ENCODE peak calls at places on chromosomes 4 and X, in four cellular contexts. V is cardiac muscle cell, S is endothelial cell of umbilical vein, F is neural progenitor cell. P is an unnamed sample. For H3K4me1, the result is how much of the 10 kb centered on the place peaks cover.

GRCh38 chrX:81195712-81196111 is 6.0 kb downstream of the HMGN5 start:
- DNase-seq in S (peak), V (peak), F (peak), P (peak)

GRCh38 chr4:87118826-87119225 is 101.6 kb downstream of the KLHL8 start:
- DNase-seq in S (peak), F (no peak), V (no peak), P (no peak)

GRCh38 chr4:602559-602942 is 22.8 kb upstream of the PDE6B start:
- DNase-seq in V (peak), F (peak), S (no peak), P (peak)

GRCh38 chr4:141233673-141234072 is 13.0 kb downstream of the ZNF330 start:
- DNase-seq in S (no peak), V (no peak), F (no peak), P (no peak)

GRCh38 chr4:109251396-109251795 is 51.1 kb downstream of the COL25A1 start:
- DNase-seq in F (no peak), S (no peak), V (no peak), P (no peak)

GRCh38 chrX:420496-421223 is 34.0 kb upstream of the PPP2R3B start:
- DNase-seq in V (no peak), F (no peak), S (no peak), P (no peak)

GRCh38 chr4:170035231-170035630 is 9.0 kb upstream of the MFAP3L start:
- DNase-seq in F (no peak), V (no peak), S (no peak), P (no peak)

GRCh38 chr4:176271749-176272148 is 2.7 kb upstream of the ASB5 start:
- DNase-seq in S (no peak), V (no peak), F (no peak), P (no peak)

GRCh38 chr4:150999091-150999490 is 16.0 kb downstream of the LRBA start:
- DNase-seq in V (no peak), F (no peak), S (no peak), P (no peak)

GRCh38 chr4:148192526-148192925 is 249.7 kb downstream of the NR3C2 start:
- DNase-seq in V (no peak), S (no peak), F (no peak), P (no peak)

GRCh38 chr4:152998861-152999260 is 62.7 kb downstream of the FHDC1 start:
- DNase-seq in V (no peak), S (no peak), F (no peak), P (no peak)

GRCh38 chr4:98568896-98569663 is 89.3 kb downstream of the TSPAN5 start:
- DNase-seq in V (no peak), S (peak), F (no peak), P (no peak)

GRCh38 chrX:24241822-24242648 is 71.8 kb downstream of the SUPT20HL2 start:
- DNase-seq in S (peak), F (peak), V (peak), P (peak)

GRCh38 chrX:1248381-1249061 is 20.1 kb upstream of the CSF2RA start:
- DNase-seq in V (peak), S (no peak), F (peak), P (no peak)

GRCh38 chrX:17415242-17415815 is 40.3 kb downstream of the NHS start:
- DNase-seq in F (no peak), S (no peak), V (no peak), P (no peak)

GRCh38 chrX:118188977-118189376 is 72.4 kb upstream of the KLHL13 start:
- DNase-seq in F (no peak), S (no peak), V (peak), P (no peak)

GRCh38 chr4:52979821-52980590 is 117.9 kb downstream of the RASL11B start:
- DNase-seq in V (no peak), F (peak), S (no peak), P (no peak)

GRCh38 chr4:56302775-56303174 is 84.5 kb downstream of the AASDH start:
- DNase-seq in V (no peak), F (no peak), S (no peak), P (no peak)

GRCh38 chrX:74526786-74527185 is 87.6 kb downstream of the RLIM start:
- DNase-seq in V (peak), F (no peak), S (no peak), P (no peak)

GRCh38 chr4:176451441-176451840 is 131.7 kb downstream of the SPCS3 start:
- DNase-seq in V (no peak), S (no peak), F (peak), P (no peak)

GRCh38 chr4:47510506-47511143 is 25.6 kb downstream of the ATP10D start:
- DNase-seq in S (peak), F (no peak), V (no peak), P (no peak)

GRCh38 chr4:17769406-17770174 is 11.8 kb downstream of the FAM184B start:
- DNase-seq in F (no peak), S (no peak), V (peak), P (no peak)

GRCh38 chr4:44996276-44996845 is 270.0 kb upstream of the GNPDA2 start:
- DNase-seq in V (no peak), S (no peak), F (no peak), P (no peak)

GRCh38 chr4:142265946-142266345 is 580.2 kb downstream of the INPP4B start:
- DNase-seq in S (no peak), F (no peak), V (no peak), P (no peak)

GRCh38 chr4:180542445-180543100 is 1700.6 kb upstream of the TENM3 start:
- DNase-seq in S (no peak), V (no peak), F (no peak), P (no peak)

GRCh38 chr4:16125571-16126445 is 42.0 kb upstream of the PROM1 start:
- DNase-seq in F (no peak), S (no peak), V (no peak), P (no peak)

DNA sequence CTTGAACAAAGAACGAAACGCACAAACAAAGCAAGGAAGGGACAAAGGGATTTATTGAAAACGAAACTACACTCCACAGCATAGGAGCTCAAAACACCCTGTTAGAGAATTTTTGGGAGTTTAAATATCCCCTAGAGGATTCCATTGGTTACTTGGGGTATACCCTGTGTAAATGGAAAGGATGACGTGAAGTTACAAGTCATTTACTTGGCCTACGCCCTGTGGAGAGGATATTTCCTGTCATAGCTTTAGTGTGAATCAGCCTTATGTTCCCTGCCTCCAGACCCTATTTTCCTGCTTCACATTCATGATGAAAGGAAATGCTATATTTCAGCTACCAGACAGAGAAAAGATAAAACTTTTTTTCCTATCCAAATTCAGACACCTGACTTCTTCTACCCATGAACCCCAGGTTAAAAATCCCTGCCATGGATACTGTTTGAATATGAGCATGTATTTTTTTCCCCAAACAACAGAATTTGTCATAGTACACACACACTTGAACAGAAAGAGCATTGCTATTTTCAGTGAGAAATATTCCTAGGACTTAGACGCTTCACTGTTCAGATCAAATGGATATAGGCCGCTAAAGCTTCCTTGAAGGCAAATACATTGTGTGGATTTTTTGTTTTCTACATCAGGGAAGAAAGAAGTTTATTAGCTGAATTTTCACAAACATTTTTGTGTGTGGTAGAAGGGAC is 20.4 kb downstream of the PIN4 start:
- DNase-seq in S (peak), F (no peak), V (no peak), P (no peak)
- H3K4me3 ChIP-seq in S (no peak), F (no peak), V (no peak), P (no peak)

GRCh38 chr4:128310266-128310697 is 22.7 kb upstream of the PGRMC2 start:
- DNase-seq in F (peak), V (peak), S (no peak), P (no peak)
- H3K27ac ChIP-seq in F (no peak), V (no peak), S (no peak), P (no peak)

GRCh38 chr4:140137654-140138053 is 16.3 kb downstream of the MAML3 start:
- DNase-seq in S (peak), V (no peak), F (no peak), P (no peak)

GRCh38 chr4:140136509-140136908 is 17.5 kb downstream of the MAML3 start:
- DNase-seq in F (no peak), V (no peak), S (peak), P (no peak)

GRCh38 chr4:140133576-140133975 is 20.4 kb downstream of the MAML3 start:
- DNase-seq in S (no peak), F (no peak), V (no peak), P (no peak)

GRCh38 chr4:140135529-140136021 is 18.4 kb downstream of the MAML3 start:
- DNase-seq in V (peak), F (no peak), S (peak), P (no peak)

DNA sequence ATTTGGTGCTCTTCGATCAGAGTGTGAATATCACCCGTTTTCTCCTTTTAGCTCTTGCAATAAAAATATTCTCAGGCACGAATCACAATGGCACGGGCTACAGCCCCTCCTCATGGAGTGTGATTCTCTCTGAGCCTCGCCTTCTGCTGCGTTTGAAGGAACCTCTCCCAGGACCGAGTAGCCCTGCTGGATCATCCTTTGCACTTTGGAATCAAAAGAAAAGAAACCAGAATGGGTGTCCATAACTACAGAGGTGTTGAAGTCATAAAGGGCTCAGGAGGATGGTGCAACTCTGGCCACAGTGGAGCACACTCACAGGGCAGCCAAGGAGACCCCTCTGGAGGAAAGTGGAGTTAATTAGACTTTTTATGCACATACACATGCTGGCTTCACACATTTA is 19.2 kb downstream of the MAML3 start:
- DNase-seq in F (no peak), V (no peak), S (no peak), P (no peak)
- H3K4me1 ChIP-seq in F (under half), V (under half), S (under half), P (under half)

GRCh38 chr4:78556655-78557054 is 5.1 kb downstream of the ANXA3 start:
- DNase-seq in V (no peak), S (no peak), F (no peak), P (no peak)

GRCh38 chr4:78557841-78558240 is 6.3 kb downstream of the ANXA3 start:
- DNase-seq in F (no peak), S (peak), V (no peak), P (no peak)

GRCh38 chr4:78552398-78553396 is 1.1 kb downstream of the ANXA3 start:
- DNase-seq in V (peak), F (peak), S (peak), P (no peak)

GRCh38 chr4:78551420-78552351 is at the start of gene ANXA3:
- DNase-seq in V (peak), F (peak), S (peak), P (no peak)

GRCh38 chr4:78553526-78554060 is 2.0 kb downstream of the ANXA3 start:
- DNase-seq in V (no peak), F (no peak), S (no peak), P (no peak)
- H3K4me3 ChIP-seq in V (no peak), F (no peak), S (no peak), P (no peak)

DNA sequence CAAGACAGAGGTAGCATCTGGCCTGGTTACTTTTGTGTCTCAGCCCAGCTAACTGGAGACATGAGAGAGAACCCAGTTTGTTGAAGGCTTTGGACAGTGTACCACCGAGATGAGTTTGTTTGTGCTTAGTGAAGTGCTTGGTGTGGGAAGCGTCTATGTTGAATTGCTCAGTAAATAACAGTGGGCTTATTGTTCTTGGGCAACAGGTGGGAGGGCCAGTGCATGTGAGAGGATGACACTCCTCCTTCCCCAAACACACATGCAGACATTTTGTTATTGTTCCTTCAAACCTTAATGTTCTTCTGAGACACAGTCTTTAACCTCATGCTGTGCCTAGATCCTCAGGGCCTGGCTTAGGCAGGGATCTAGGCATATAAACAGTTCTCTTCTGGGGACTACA is 39.7 kb downstream of the MSN start:
- DNase-seq in V (no peak), F (no peak), S (no peak), P (no peak)
- H3K27ac ChIP-seq in V (no peak), F (no peak), S (peak), P (peak)

GRCh38 chr4:184388106-184388505 is 86.2 kb downstream of the IRF2 start:
- DNase-seq in V (peak), F (no peak), S (no peak), P (no peak)

GRCh38 chr4:184385705-184386141 is 88.6 kb downstream of the IRF2 start:
- DNase-seq in S (peak), V (no peak), F (no peak), P (no peak)

GRCh38 chr4:184387351-184387750 is 87.0 kb downstream of the IRF2 start:
- DNase-seq in F (no peak), V (no peak), S (no peak), P (no peak)

GRCh38 chr4:184384810-184385557 is 89.4 kb downstream of the IRF2 start:
- DNase-seq in V (no peak), F (peak), S (no peak), P (no peak)

DNA sequence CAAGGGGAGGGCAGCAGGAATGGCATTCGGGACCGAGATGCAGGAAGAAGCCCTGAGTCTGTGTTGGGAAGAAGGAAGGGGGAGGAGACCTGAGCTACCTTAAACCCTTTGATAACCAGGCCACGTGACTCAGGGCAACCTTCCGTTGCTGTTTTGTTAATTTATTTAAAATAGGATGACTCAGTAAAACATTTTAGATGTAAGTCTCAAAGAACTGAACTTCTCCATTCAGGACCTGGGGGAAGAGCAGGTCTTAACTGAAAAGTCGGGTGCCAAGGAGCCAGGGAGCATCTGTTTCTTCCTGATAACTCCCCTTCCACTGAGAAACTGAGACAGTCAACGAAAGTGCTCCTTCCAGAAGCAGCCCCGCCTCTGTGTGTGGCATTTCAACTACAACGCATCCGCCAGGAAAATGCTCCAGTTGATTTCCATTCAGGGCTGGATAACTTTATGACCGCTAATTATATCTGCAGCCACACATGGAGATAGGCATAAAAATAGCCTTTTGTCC is 88.0 kb downstream of the IRF2 start:
- DNase-seq in V (no peak), F (no peak), S (no peak), P (no peak)
- H3K4me1 ChIP-seq in V (under half), F (half or more), S (half or more), P (under half)

DNA sequence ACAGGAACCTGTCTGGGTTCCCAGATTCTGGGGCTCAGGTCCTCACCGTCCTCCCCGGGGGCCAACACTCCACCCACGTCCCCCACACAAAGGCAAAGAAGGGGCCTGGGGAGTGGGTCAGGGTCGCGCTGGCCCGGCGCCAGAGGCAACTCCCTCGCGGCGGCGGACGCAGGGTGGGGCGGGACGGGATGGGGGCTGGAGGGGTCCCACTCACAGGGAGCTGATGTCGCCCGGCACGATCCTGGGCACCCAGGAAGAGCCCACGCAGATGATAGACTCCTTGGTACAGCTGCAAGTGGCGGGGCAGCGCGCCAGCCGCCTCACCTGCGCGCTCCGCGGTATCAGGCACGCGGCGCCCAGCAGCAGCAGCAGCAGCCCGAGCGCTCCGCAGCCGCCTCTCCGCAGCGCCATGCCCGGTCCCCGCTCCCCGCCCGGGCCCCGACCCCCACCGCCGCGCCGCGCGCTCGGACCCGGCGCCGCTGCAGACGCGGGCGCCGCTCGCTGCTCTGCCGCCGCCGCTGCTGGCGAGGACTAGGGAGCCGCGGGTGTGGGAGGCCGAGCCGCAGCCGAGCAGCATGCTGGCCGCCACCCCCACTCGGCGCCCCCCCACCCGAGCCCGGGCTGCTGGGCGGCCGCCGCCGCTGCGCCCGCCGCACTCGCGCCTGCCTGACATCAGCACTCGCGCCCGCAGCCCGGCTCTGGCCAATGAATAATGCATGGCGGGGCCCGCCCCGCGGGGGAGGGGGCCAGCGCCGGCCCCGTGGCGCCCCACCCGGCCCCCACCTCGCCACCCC is at the start of gene LGI2:
- DNase-seq in S (no peak), V (peak), F (peak), P (no peak)
- H3K4me3 ChIP-seq in S (no peak), V (peak), F (peak), P (no peak)

GRCh38 chr4:84563002-84563401 is 19.9 kb upstream of the CDS1 start:
- DNase-seq in V (no peak), S (no peak), F (no peak), P (no peak)
- H3K27ac ChIP-seq in V (no peak), S (no peak), F (no peak), P (no peak)

GRCh38 chrX:42739258-42739657 is 38.7 kb downstream of the PPP1R2C start:
- DNase-seq in S (peak), V (no peak), F (no peak), P (no peak)
- H3K4me1 ChIP-seq in S (under half), V (under half), F (under half), P (under half)

DNA sequence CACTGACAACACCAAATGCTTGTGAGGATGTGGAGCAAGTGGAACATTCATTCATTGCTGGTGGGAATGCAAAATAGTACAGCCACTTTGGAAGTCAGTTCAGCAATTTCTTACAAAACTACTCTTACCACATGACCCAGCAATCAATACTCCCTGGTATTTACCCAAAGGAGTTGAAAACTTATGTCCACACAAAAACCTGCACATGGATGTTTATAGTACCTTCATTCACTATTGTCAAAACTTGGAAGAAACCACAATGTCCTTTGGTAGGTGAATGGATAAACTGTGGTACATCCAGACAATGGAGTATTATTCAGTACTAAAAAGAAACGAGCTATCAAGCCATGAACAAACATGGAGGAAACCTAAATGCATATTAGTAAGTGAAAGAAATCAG is 27.5 kb downstream of the HUWE1 start:
- DNase-seq in S (no peak), V (no peak), F (no peak), P (no peak)
- H3K4me3 ChIP-seq in S (no peak), V (no peak), F (no peak), P (no peak)